ENCODE peak calls at places on chromosomes 12 and 14, in six cellular contexts. I, H, O, Q, M and W are unnamed samples.

GRCh38 chr12:120495189-120495722 is 657 bp upstream of the DYNLL1 start:
- DNase-seq in I (no peak), H (no peak), O (no peak), Q (no peak), M (no peak), W (no peak)

GRCh38 chr14:81480741-81481140 is 52.9 kb downstream of the SEL1L start:
- DNase-seq in I (no peak), H (no peak), O (no peak), Q (no peak), M (no peak), W (no peak)

GRCh38 chr12:4763549-4763948 is 43.3 kb downstream of the GALNT8 start:
- DNase-seq in I (no peak), H (no peak), O (no peak), Q (no peak), M (peak), W (no peak)

GRCh38 chr12:43238281-43238680 is 313.7 kb downstream of the ADAMTS20 start:
- DNase-seq in I (no peak), H (no peak), O (no peak), Q (no peak), M (no peak), W (no peak)

GRCh38 chr12:130263025-130263424 is 74.7 kb upstream of the PIWIL1 start:
- DNase-seq in I (no peak), H (no peak), O (no peak), Q (no peak), M (no peak), W (no peak)

GRCh38 chr12:100927825-100928224 is 133.2 kb downstream of the ANO4 start:
- DNase-seq in I (no peak), H (no peak), O (no peak), Q (peak), M (no peak), W (peak)

GRCh38 chr12:52360663-52361271 is 6.5 kb downstream of the KRT85 start:
- DNase-seq in I (peak), H (peak), O (no peak), Q (no peak), M (no peak), W (no peak)

GRCh38 chr12:122356192-122356635 is 66.3 kb downstream of the CLIP1 start:
- DNase-seq in I (no peak), H (peak), O (peak), Q (peak), M (peak), W (peak)

GRCh38 chr12:31272607-31273225 is 53.2 kb downstream of the SINHCAF start:
- DNase-seq in I (no peak), H (no peak), O (no peak), Q (no peak), M (no peak), W (no peak)

GRCh38 chr12:124512667-124513296 is 54.6 kb downstream of the NCOR2 start:
- DNase-seq in I (peak), H (peak), O (peak), Q (peak), M (peak), W (peak)

GRCh38 chr14:62076368-62076767 is 314.1 kb downstream of the SNAPC1 start:
- DNase-seq in I (no peak), H (no peak), O (no peak), Q (no peak), M (no peak), W (no peak)

GRCh38 chr14:72943876-72944430 is 17.7 kb downstream of the DCAF4 start:
- DNase-seq in I (no peak), H (no peak), O (no peak), Q (no peak), M (no peak), W (no peak)

GRCh38 chr14:54669759-54670630 is 103.1 kb downstream of the SAMD4A start:
- DNase-seq in I (no peak), H (no peak), O (no peak), Q (no peak), M (no peak), W (peak)

GRCh38 chr12:105083551-105084105 is 630 bp downstream of the ALDH1L2 start:
- DNase-seq in I (peak), H (peak), O (peak), Q (no peak), M (peak), W (peak)

GRCh38 chr14:59483360-59483759 is 848 bp downstream of the L3HYPDH start:
- DNase-seq in I (peak), H (no peak), O (no peak), Q (no peak), M (no peak), W (peak)

GRCh38 chr14:32426596-32427408 is 97.7 kb downstream of the AKAP6 start:
- DNase-seq in I (no peak), H (no peak), O (no peak), Q (no peak), M (no peak), W (no peak)

GRCh38 chr12:3252416-3252815 is 175.2 kb downstream of the TSPAN9 start:
- DNase-seq in I (no peak), H (peak), O (peak), Q (no peak), M (no peak), W (peak)

GRCh38 chr12:12998248-12998647 is 1.8 kb downstream of the HEBP1 start:
- DNase-seq in I (no peak), H (no peak), O (no peak), Q (no peak), M (no peak), W (no peak)

GRCh38 chr12:12010277-12011031 is 60.3 kb upstream of the BCL2L14 start:
- DNase-seq in I (no peak), H (peak), O (peak), Q (no peak), M (no peak), W (peak)

GRCh38 chr12:25384038-25384953 is 133.6 kb upstream of the KRAS start:
- DNase-seq in I (no peak), H (no peak), O (no peak), Q (no peak), M (no peak), W (no peak)

GRCh38 chr14:22487941-22488340 is 101.1 kb downstream of the DAD1 start:
- DNase-seq in I (no peak), H (no peak), O (no peak), Q (no peak), M (no peak), W (no peak)

GRCh38 chr14:20836668-20837338 is 34.2 kb upstream of the RNASE1 start:
- DNase-seq in I (peak), H (no peak), O (peak), Q (no peak), M (peak), W (peak)

GRCh38 chr12:105107176-105107496 is 395 bp upstream of the WASHC4 start:
- DNase-seq in I (no peak), H (no peak), O (no peak), Q (no peak), M (no peak), W (peak)

GRCh38 chr12:6752181-6752930 is 585 bp downstream of the MLF2 start:
- DNase-seq in I (no peak), H (peak), O (peak), Q (no peak), M (peak), W (peak)

GRCh38 chr12:131869871-131870418 is 24.5 kb upstream of the ULK1 start:
- DNase-seq in I (no peak), H (no peak), O (no peak), Q (no peak), M (no peak), W (peak)

GRCh38 chr14:24876009-24876690 is 173.8 kb downstream of the STXBP6 start:
- DNase-seq in I (no peak), H (peak), O (no peak), Q (no peak), M (no peak), W (no peak)

GRCh38 chr14:23409966-23410635 is 2.0 kb upstream of the MYH6 start:
- DNase-seq in I (no peak), H (no peak), O (no peak), Q (no peak), M (no peak), W (no peak)

GRCh38 chr12:92649511-92650227 is 53.1 kb upstream of the PLEKHG7 start:
- DNase-seq in I (peak), H (peak), O (peak), Q (peak), M (peak), W (peak)

GRCh38 chr14:65095633-65096205 is 6.6 kb downstream of the MAX start:
- DNase-seq in I (peak), H (peak), O (peak), Q (peak), M (no peak), W (peak)

GRCh38 chr14:70555890-70556289 is 21.1 kb upstream of the ADAM20 start:
- DNase-seq in I (peak), H (no peak), O (no peak), Q (peak), M (peak), W (peak)

GRCh38 chr12:20006856-20007255 is 361.5 kb upstream of the PDE3A start:
- DNase-seq in I (no peak), H (no peak), O (no peak), Q (no peak), M (no peak), W (peak)

GRCh38 chr12:14845350-14845750 is 2.0 kb upstream of the ART4 start:
- DNase-seq in I (peak), H (peak), O (peak), Q (no peak), M (no peak), W (peak)

DNA sequence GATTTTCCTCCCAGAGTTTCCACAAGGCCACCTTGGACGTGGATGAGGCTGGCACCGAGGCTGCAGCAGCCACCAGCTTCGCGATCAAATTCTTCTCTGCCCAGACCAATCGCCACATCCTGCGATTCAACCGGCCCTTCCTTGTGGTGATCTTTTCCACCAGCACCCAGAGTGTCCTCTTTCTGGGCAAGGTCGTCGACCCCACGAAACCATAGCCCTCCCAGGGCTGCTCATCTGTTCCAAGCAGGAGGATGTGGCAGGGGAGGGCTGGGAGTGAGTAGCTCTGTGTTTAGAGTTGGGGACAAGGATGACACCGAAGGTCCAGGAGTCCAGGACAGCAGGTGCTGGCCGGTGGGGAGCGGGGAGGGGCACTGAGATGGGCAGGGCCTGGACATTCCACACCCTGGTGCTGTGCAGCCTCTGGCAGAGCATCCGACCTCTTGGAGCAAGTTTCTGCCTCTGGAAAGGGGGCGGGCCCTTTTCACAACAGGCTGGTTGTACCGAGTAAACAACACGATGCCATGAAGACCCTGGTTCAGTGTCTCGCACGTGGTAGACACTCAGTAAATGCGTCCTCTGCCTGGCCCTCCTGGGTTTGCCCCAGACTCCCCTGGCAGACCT is 8.2 kb downstream of the SERPINA4 start:
- DNase-seq in I (peak), H (no peak), O (no peak), Q (no peak), M (no peak), W (no peak)
- TF ChIP-seq CTCF in I (no peak), H (no peak), O (no peak), Q (no peak), M (no peak), W (no peak)

GRCh38 chr12:113659416-113659815 is 187.7 kb upstream of the LHX5 start:
- DNase-seq in I (no peak), H (no peak), O (no peak), Q (no peak), M (no peak), W (no peak)

GRCh38 chr12:113659015-113659414 is 187.3 kb upstream of the LHX5 start:
- DNase-seq in I (no peak), H (no peak), O (no peak), Q (no peak), M (no peak), W (no peak)

GRCh38 chr12:113655479-113655878 is 183.8 kb upstream of the LHX5 start:
- DNase-seq in I (no peak), H (no peak), O (no peak), Q (no peak), M (no peak), W (no peak)

GRCh38 chr12:113658030-113658655 is 186.5 kb upstream of the LHX5 start:
- DNase-seq in I (no peak), H (no peak), O (no peak), Q (no peak), M (no peak), W (peak)

GRCh38 chr12:113655919-113656318 is 184.2 kb upstream of the LHX5 start:
- DNase-seq in I (no peak), H (no peak), O (no peak), Q (no peak), M (no peak), W (no peak)
- TF ChIP-seq CTCF in I (no peak), H (no peak), O (no peak), Q (no peak), M (peak), W (no peak)

DNA sequence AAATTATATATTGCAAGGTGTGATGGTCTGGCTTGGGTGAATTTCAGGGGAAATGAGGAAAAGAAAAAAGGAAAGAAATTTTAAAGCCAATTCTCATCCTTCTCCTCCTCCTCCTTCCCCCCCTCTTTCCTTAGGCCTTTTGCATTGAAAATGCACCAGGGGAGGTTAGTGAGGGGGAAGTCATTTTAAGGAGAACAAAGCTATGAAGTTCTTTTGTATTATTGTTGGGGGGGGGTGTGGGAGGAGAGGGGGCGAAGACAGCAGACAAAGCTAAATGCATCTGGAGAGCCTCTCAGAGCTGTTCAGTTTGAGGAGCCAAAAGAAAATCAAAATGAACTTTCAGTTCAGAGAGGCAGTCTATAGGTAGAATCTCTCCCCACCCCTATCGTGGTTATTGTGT is 1.9 kb downstream of the HOXC4 start:
- DNase-seq in I (no peak), H (no peak), O (no peak), Q (no peak), M (no peak), W (no peak)
- TF ChIP-seq CTCF in I (no peak), H (no peak), O (no peak), Q (no peak), M (no peak), W (no peak)

GRCh38 chr12:684416-684815 is 21.2 kb upstream of the NINJ2 start:
- DNase-seq in I (no peak), H (no peak), O (no peak), Q (no peak), M (no peak), W (no peak)
- TF ChIP-seq CTCF in I (no peak), H (no peak), O (no peak), Q (no peak), M (no peak), W (no peak)